ENCODE peak calls at places on chromosome 14, in seven cellular contexts. E is activated gamma-delta T cell treated with Interleukin-2 at 50 U/mL for 16 hours, A is mesendoderm, R is ELR, J is HTR-8/SVneo, P is thoracic aorta, M is NCI-H2081. K is an unnamed sample.

GRCh38 chr14:99176156-99176945 is 95.6 kb downstream of the BCL11B start:
- DNase-seq in M (no peak), E (no peak), P (no peak), A (no peak), J (no peak), R (no peak), K (no peak)

GRCh38 chr14:69345402-69345801 is 52.7 kb downstream of the ERH start:
- DNase-seq in M (no peak), A (peak), P (no peak), J (no peak), E (no peak), R (no peak), K (no peak)

GRCh38 chr14:100191584-100192249 is 32.3 kb upstream of the DEGS2 start:
- DNase-seq in R (no peak), M (no peak), P (no peak), E (no peak), J (no peak), A (no peak), K (no peak)

GRCh38 chr14:58428011-58428807 is 690 bp downstream of the KIAA0586 start:
- DNase-seq in M (peak), E (no peak), A (peak), R (peak), J (peak), P (no peak), K (peak)

GRCh38 chr14:100575266-100575995 is 11.8 kb downstream of the BEGAIN start:
- DNase-seq in J (no peak), M (no peak), P (no peak), E (no peak), A (no peak), R (no peak), K (no peak)

GRCh38 chr14:89455412-89455811 is 38.4 kb upstream of the FOXN3 start:
- DNase-seq in E (no peak), M (no peak), A (no peak), J (no peak), P (no peak), R (no peak), K (no peak)

GRCh38 chr14:28766505-28767238 is at the start of gene FOXG1:
- DNase-seq in P (no peak), E (no peak), A (peak), M (peak), R (peak), J (peak), K (peak)

GRCh38 chr14:41606249-41607118 is at the start of gene LRFN5:
- DNase-seq in J (no peak), R (peak), M (peak), E (no peak), A (peak), P (no peak), K (peak)

GRCh38 chr14:99318959-99319295 is 46.9 kb upstream of the BCL11B start:
- DNase-seq in R (no peak), E (no peak), P (no peak), J (no peak), M (no peak), A (no peak), K (no peak)

GRCh38 chr14:70594461-70594860 is 6.0 kb downstream of the MED6 start:
- DNase-seq in M (no peak), E (no peak), R (no peak), A (no peak), J (no peak), P (no peak), K (no peak)

GRCh38 chr14:100037351-100037750 is 27.9 kb upstream of the EVL start:
- DNase-seq in J (no peak), M (no peak), E (no peak), R (no peak), P (no peak), A (no peak), K (no peak)

GRCh38 chr14:99189201-99189801 is 82.7 kb downstream of the BCL11B start:
- DNase-seq in A (no peak), J (no peak), E (peak), M (no peak), R (no peak), P (no peak), K (no peak)

GRCh38 chr14:79583738-79584405 is 627.4 kb downstream of the DIO2 start:
- DNase-seq in M (no peak), A (no peak), J (no peak), P (no peak), R (peak), E (no peak), K (no peak)

GRCh38 chr14:71290960-71291466 is 383.8 kb downstream of the PCNX1 start:
- DNase-seq in R (peak), A (peak), E (no peak), J (peak), M (no peak), P (no peak), K (peak)

GRCh38 chr14:50055461-50056228 is 60.7 kb downstream of the VCPKMT start:
- DNase-seq in A (no peak), P (no peak), M (no peak), R (no peak), J (no peak), E (no peak), K (no peak)

GRCh38 chr14:43316427-43316826 is 1190.7 kb downstream of the FSCB start:
- DNase-seq in E (no peak), R (no peak), J (no peak), A (no peak), M (no peak), P (no peak), K (no peak)

GRCh38 chr14:69695664-69696527 is 71.0 kb upstream of the SRSF5 start:
- DNase-seq in J (no peak), R (no peak), M (peak), E (no peak), P (no peak), A (peak), K (no peak)

GRCh38 chr14:89422952-89423345 is 5.9 kb upstream of the FOXN3 start:
- DNase-seq in M (no peak), E (no peak), J (no peak), A (no peak), R (no peak), P (no peak), K (no peak)

GRCh38 chr14:101965796-101966718 is 1.7 kb downstream of the DYNC1H1 start:
- DNase-seq in E (no peak), P (no peak), M (no peak), J (no peak), R (peak), A (no peak), K (no peak)

GRCh38 chr14:95222870-95223398 is 65.6 kb upstream of the DICER1 start:
- DNase-seq in P (no peak), M (no peak), E (no peak), A (no peak), J (no peak), R (peak), K (peak)

GRCh38 chr14:68247867-68248266 is 428.3 kb downstream of the RAD51B start:
- DNase-seq in R (no peak), A (no peak), J (no peak), M (no peak), E (no peak), P (no peak), K (no peak)

GRCh38 chr14:59407246-59407615 is 57.9 kb downstream of the GPR135 start:
- DNase-seq in P (no peak), A (no peak), R (peak), E (no peak), M (no peak), J (no peak), K (no peak)

GRCh38 chr14:40368314-40368713 is 936.1 kb upstream of the FBXO33 start:
- DNase-seq in M (peak), P (no peak), A (no peak), E (no peak), J (no peak), R (no peak), K (no peak)

GRCh38 chr14:33412450-33412849 is 473.8 kb downstream of the NPAS3 start:
- DNase-seq in A (no peak), M (no peak), J (no peak), P (no peak), E (no peak), R (no peak), K (no peak)

K was measured in putamen.